ENCODE peak calls at places on chromosomes 11 and 22, in six cellular contexts. One of them, this sample, is unnamed.

GRCh38 chr11:71239581-71239980 is 12.8 kb downstream of the SHANK2 start:
- DNase-seq in stimulated activated CD4-positive, alpha-beta T cell treated with anti-CD3 and anti-CD28 coated beads, TNF-alpha, amount 100 ng/mL, for 1 hour: no peak
- DNase-seq in cardiac fibroblast: no peak
- DNase-seq in NCI-H510A: no peak
- DNase-seq in CD8-positive, alpha-beta T cell: no peak
- DNase-seq in NCI-H2029: no peak
- DNase-seq in this sample: no peak

GRCh38 chr11:123254357-123254756 is 59.3 kb upstream of the CLMP start:
- DNase-seq in NCI-H510A: no peak
- DNase-seq in stimulated activated CD4-positive, alpha-beta T cell treated with anti-CD3 and anti-CD28 coated beads, TNF-alpha, amount 100 ng/mL, for 1 hour: no peak
- DNase-seq in CD8-positive, alpha-beta T cell: no peak
- DNase-seq in NCI-H2029: no peak
- DNase-seq in cardiac fibroblast: no peak
- DNase-seq in this sample: no peak

GRCh38 chr22:25068701-25069100 is 116.2 kb downstream of the KIAA1671 start:
- DNase-seq in NCI-H2029: no peak
- DNase-seq in CD8-positive, alpha-beta T cell: peak; percentile 65
- DNase-seq in cardiac fibroblast: no peak
- DNase-seq in stimulated activated CD4-positive, alpha-beta T cell treated with anti-CD3 and anti-CD28 coated beads, TNF-alpha, amount 100 ng/mL, for 1 hour: no peak
- DNase-seq in NCI-H510A: no peak
- DNase-seq in this sample: no peak

GRCh38 chr11:66315921-66316811 is 678 bp downstream of the CD248 start:
- DNase-seq in CD8-positive, alpha-beta T cell: peak; percentile 74
- DNase-seq in stimulated activated CD4-positive, alpha-beta T cell treated with anti-CD3 and anti-CD28 coated beads, TNF-alpha, amount 100 ng/mL, for 1 hour: no peak
- DNase-seq in NCI-H510A: no peak
- DNase-seq in cardiac fibroblast: no peak
- DNase-seq in NCI-H2029: peak; percentile 64
- DNase-seq in this sample: no peak

GRCh38 chr11:9759519-9760179 is 95.8 kb downstream of the SWAP70 start:
- DNase-seq in cardiac fibroblast: peak; percentile 100
- DNase-seq in NCI-H510A: peak; percentile 45
- DNase-seq in NCI-H2029: peak; percentile 62
- DNase-seq in stimulated activated CD4-positive, alpha-beta T cell treated with anti-CD3 and anti-CD28 coated beads, TNF-alpha, amount 100 ng/mL, for 1 hour: peak; percentile 84
- DNase-seq in CD8-positive, alpha-beta T cell: peak; percentile 78
- DNase-seq in this sample: peak; percentile 94

GRCh38 chr22:44914026-44914721 is 95.6 kb downstream of the PHF21B start:
- DNase-seq in CD8-positive, alpha-beta T cell: no peak
- DNase-seq in cardiac fibroblast: no peak
- DNase-seq in stimulated activated CD4-positive, alpha-beta T cell treated with anti-CD3 and anti-CD28 coated beads, TNF-alpha, amount 100 ng/mL, for 1 hour: no peak
- DNase-seq in NCI-H510A: no peak
- DNase-seq in NCI-H2029: no peak
- DNase-seq in this sample: no peak

GRCh38 chr11:14408612-14409011 is 49.6 kb upstream of the RRAS2 start:
- DNase-seq in cardiac fibroblast: no peak
- DNase-seq in NCI-H510A: no peak
- DNase-seq in stimulated activated CD4-positive, alpha-beta T cell treated with anti-CD3 and anti-CD28 coated beads, TNF-alpha, amount 100 ng/mL, for 1 hour: no peak
- DNase-seq in NCI-H2029: no peak
- DNase-seq in CD8-positive, alpha-beta T cell: no peak
- DNase-seq in this sample: no peak

GRCh38 chr11:45209904-45210699 is 63.7 kb downstream of the PRDM11 start:
- DNase-seq in stimulated activated CD4-positive, alpha-beta T cell treated with anti-CD3 and anti-CD28 coated beads, TNF-alpha, amount 100 ng/mL, for 1 hour: no peak
- DNase-seq in NCI-H2029: peak; percentile 63
- DNase-seq in cardiac fibroblast: peak; percentile 80
- DNase-seq in NCI-H510A: no peak
- DNase-seq in CD8-positive, alpha-beta T cell: no peak
- DNase-seq in this sample: no peak

GRCh38 chr11:134761926-134762247 is 349.8 kb upstream of the B3GAT1 start:
- DNase-seq in CD8-positive, alpha-beta T cell: peak; percentile 48
- DNase-seq in stimulated activated CD4-positive, alpha-beta T cell treated with anti-CD3 and anti-CD28 coated beads, TNF-alpha, amount 100 ng/mL, for 1 hour: no peak
- DNase-seq in cardiac fibroblast: no peak
- DNase-seq in NCI-H510A: no peak
- DNase-seq in NCI-H2029: no peak
- DNase-seq in this sample: no peak

GRCh38 chr11:119359365-119360229 is 13.1 kb upstream of the MFRP start:
- DNase-seq in cardiac fibroblast: no peak
- DNase-seq in stimulated activated CD4-positive, alpha-beta T cell treated with anti-CD3 and anti-CD28 coated beads, TNF-alpha, amount 100 ng/mL, for 1 hour: no peak
- DNase-seq in NCI-H510A: no peak
- DNase-seq in CD8-positive, alpha-beta T cell: no peak
- DNase-seq in NCI-H2029: no peak
- DNase-seq in this sample: no peak

GRCh38 chr11:102552447-102553200 is 22.1 kb upstream of the MMP7 start:
- DNase-seq in CD8-positive, alpha-beta T cell: no peak
- DNase-seq in cardiac fibroblast: peak; percentile 41
- DNase-seq in NCI-H510A: no peak
- DNase-seq in stimulated activated CD4-positive, alpha-beta T cell treated with anti-CD3 and anti-CD28 coated beads, TNF-alpha, amount 100 ng/mL, for 1 hour: no peak
- DNase-seq in NCI-H2029: no peak
- DNase-seq in this sample: no peak

GRCh38 chr22:49930128-49930527 is 11.7 kb downstream of the CRELD2 start:
- DNase-seq in CD8-positive, alpha-beta T cell: no peak
- DNase-seq in NCI-H510A: no peak
- DNase-seq in NCI-H2029: no peak
- DNase-seq in stimulated activated CD4-positive, alpha-beta T cell treated with anti-CD3 and anti-CD28 coated beads, TNF-alpha, amount 100 ng/mL, for 1 hour: no peak
- DNase-seq in cardiac fibroblast: no peak
- DNase-seq in this sample: no peak

GRCh38 chr11:94107363-94107762 is 21.3 kb upstream of the PANX1 start:
- DNase-seq in NCI-H2029: no peak
- DNase-seq in cardiac fibroblast: no peak
- DNase-seq in NCI-H510A: no peak
- DNase-seq in stimulated activated CD4-positive, alpha-beta T cell treated with anti-CD3 and anti-CD28 coated beads, TNF-alpha, amount 100 ng/mL, for 1 hour: no peak
- DNase-seq in CD8-positive, alpha-beta T cell: no peak
- DNase-seq in this sample: no peak

GRCh38 chr11:24324211-24324610 is 172.6 kb upstream of the LUZP2 start:
- DNase-seq in NCI-H510A: no peak
- DNase-seq in cardiac fibroblast: peak; percentile 15
- DNase-seq in stimulated activated CD4-positive, alpha-beta T cell treated with anti-CD3 and anti-CD28 coated beads, TNF-alpha, amount 100 ng/mL, for 1 hour: no peak
- DNase-seq in CD8-positive, alpha-beta T cell: no peak
- DNase-seq in NCI-H2029: no peak
- DNase-seq in this sample: no peak

GRCh38 chr11:125663910-125664309 is 16.7 kb downstream of the ACRV1 start:
- DNase-seq in cardiac fibroblast: peak; percentile 19
- DNase-seq in CD8-positive, alpha-beta T cell: no peak
- DNase-seq in NCI-H2029: no peak
- DNase-seq in stimulated activated CD4-positive, alpha-beta T cell treated with anti-CD3 and anti-CD28 coated beads, TNF-alpha, amount 100 ng/mL, for 1 hour: no peak
- DNase-seq in NCI-H510A: no peak
- DNase-seq in this sample: no peak

GRCh38 chr11:16225623-16226022 is 130.7 kb downstream of the SOX6 start:
- DNase-seq in NCI-H510A: no peak
- DNase-seq in CD8-positive, alpha-beta T cell: no peak
- DNase-seq in cardiac fibroblast: no peak
- DNase-seq in NCI-H2029: no peak
- DNase-seq in stimulated activated CD4-positive, alpha-beta T cell treated with anti-CD3 and anti-CD28 coated beads, TNF-alpha, amount 100 ng/mL, for 1 hour: no peak
- DNase-seq in this sample: no peak